ENCODE peak calls at places on chromosomes 4 and X, in four cellular contexts. One of them, this sample, is unnamed.

GRCh38 chr4:15162465-15163283 is 160.4 kb downstream of the CPEB2 start:
- DNase-seq in AG10803: peak
- DNase-seq in fibroblast of lung: peak
- DNase-seq in OCI-LY7: peak
- DNase-seq in this sample: no peak

GRCh38 chr4:125041372-125041930 is 273.3 kb upstream of the FAT4 start:
- DNase-seq in AG10803: no peak
- DNase-seq in fibroblast of lung: no peak
- DNase-seq in OCI-LY7: no peak
- DNase-seq in this sample: no peak

GRCh38 chr4:156950090-156950489 is 21.5 kb downstream of the PDGFC start:
- DNase-seq in AG10803: no peak
- DNase-seq in fibroblast of lung: no peak
- DNase-seq in OCI-LY7: no peak
- DNase-seq in this sample: no peak

GRCh38 chrX:16946361-16946964 is at the start of gene REPS2:
- DNase-seq in AG10803: peak
- DNase-seq in fibroblast of lung: peak
- DNase-seq in OCI-LY7: peak
- DNase-seq in this sample: peak

GRCh38 chr4:100876546-100876945 is 358.7 kb upstream of the EMCN start:
- DNase-seq in AG10803: no peak
- DNase-seq in fibroblast of lung: no peak
- DNase-seq in OCI-LY7: no peak
- DNase-seq in this sample: no peak

GRCh38 chrX:121093011-121093410 is 45.6 kb downstream of the GLUD2 start:
- DNase-seq in AG10803: no peak
- DNase-seq in fibroblast of lung: no peak
- DNase-seq in OCI-LY7: no peak
- DNase-seq in this sample: no peak

GRCh38 chr4:628346-628745 is 3.0 kb downstream of the PDE6B start:
- DNase-seq in AG10803: no peak
- DNase-seq in fibroblast of lung: no peak
- DNase-seq in OCI-LY7: no peak
- DNase-seq in this sample: no peak

GRCh38 chr4:139555705-139556070 is 331 bp downstream of the SETD7 start:
- DNase-seq in AG10803: no peak
- DNase-seq in fibroblast of lung: peak
- DNase-seq in OCI-LY7: no peak
- DNase-seq in this sample: no peak

GRCh38 chr4:168843635-168844034 is 166.4 kb downstream of the CBR4 start:
- DNase-seq in AG10803: no peak
- DNase-seq in fibroblast of lung: no peak
- DNase-seq in OCI-LY7: no peak
- DNase-seq in this sample: no peak

GRCh38 chrX:130696542-130696941 is 206.5 kb downstream of the ENOX2 start:
- DNase-seq in AG10803: no peak
- DNase-seq in fibroblast of lung: no peak
- DNase-seq in OCI-LY7: peak
- DNase-seq in this sample: no peak

GRCh38 chrX:144253356-144253755 is 369.5 kb downstream of the UBE2NL start:
- DNase-seq in AG10803: no peak
- DNase-seq in fibroblast of lung: no peak
- DNase-seq in OCI-LY7: no peak
- DNase-seq in this sample: no peak

GRCh38 chr4:151174784-151175183 is 75.4 kb downstream of the RPS3A start:
- DNase-seq in AG10803: no peak
- DNase-seq in fibroblast of lung: no peak
- DNase-seq in OCI-LY7: no peak
- DNase-seq in this sample: no peak

GRCh38 chrX:76183289-76184057 is 10.6 kb downstream of the PBDC1 start:
- DNase-seq in AG10803: peak
- DNase-seq in fibroblast of lung: peak
- DNase-seq in OCI-LY7: no peak
- DNase-seq in this sample: no peak

GRCh38 chr4:174365018-174365587 is 81.4 kb downstream of the CEP44 start:
- DNase-seq in AG10803: peak
- DNase-seq in fibroblast of lung: peak
- DNase-seq in OCI-LY7: peak
- DNase-seq in this sample: no peak

GRCh38 chr4:187019896-187020295 is 296.2 kb upstream of the FAT1 start:
- DNase-seq in AG10803: no peak
- DNase-seq in fibroblast of lung: no peak
- DNase-seq in OCI-LY7: no peak
- DNase-seq in this sample: no peak

GRCh38 chr4:40990202-40990898 is 224.0 kb downstream of the APBB2 start:
- DNase-seq in AG10803: peak
- DNase-seq in fibroblast of lung: peak
- DNase-seq in OCI-LY7: no peak
- DNase-seq in this sample: peak

GRCh38 chr4:173998471-173999144 is 284.9 kb downstream of the FBXO8 start:
- DNase-seq in AG10803: no peak
- DNase-seq in fibroblast of lung: no peak
- DNase-seq in OCI-LY7: no peak
- DNase-seq in this sample: no peak

GRCh38 chrX:154020500-154021115 is 906 bp upstream of the IRAK1 start:
- DNase-seq in AG10803: peak
- DNase-seq in fibroblast of lung: no peak
- DNase-seq in OCI-LY7: peak
- DNase-seq in this sample: no peak

GRCh38 chr4:124907881-124908280 is 195.3 kb upstream of the ANKRD50 start:
- DNase-seq in AG10803: peak
- DNase-seq in fibroblast of lung: peak
- DNase-seq in OCI-LY7: no peak
- DNase-seq in this sample: no peak

GRCh38 chr4:128565565-128566186 is 243.8 kb upstream of the JADE1 start:
- DNase-seq in AG10803: peak
- DNase-seq in fibroblast of lung: peak
- DNase-seq in OCI-LY7: peak
- DNase-seq in this sample: no peak

GRCh38 chrX:41475166-41475565 is 28.0 kb downstream of the NYX start:
- DNase-seq in AG10803: no peak
- DNase-seq in fibroblast of lung: no peak
- DNase-seq in OCI-LY7: no peak
- DNase-seq in this sample: no peak

GRCh38 chrX:107447642-107448041 is 1.8 kb upstream of the FRMPD3 start:
- DNase-seq in AG10803: no peak
- DNase-seq in fibroblast of lung: no peak
- DNase-seq in OCI-LY7: no peak
- DNase-seq in this sample: no peak

GRCh38 chr4:87679449-87680169 is 29.5 kb downstream of the DMP1 start:
- DNase-seq in AG10803: peak
- DNase-seq in fibroblast of lung: peak
- DNase-seq in OCI-LY7: peak
- DNase-seq in this sample: peak

GRCh38 chr4:7542781-7543180 is 108.1 kb upstream of the PSAPL1 start:
- DNase-seq in AG10803: no peak
- DNase-seq in fibroblast of lung: no peak
- DNase-seq in OCI-LY7: no peak
- DNase-seq in this sample: no peak

GRCh38 chr4:110837896-110838450 is 215.1 kb upstream of the PITX2 start:
- DNase-seq in AG10803: no peak
- DNase-seq in fibroblast of lung: no peak
- DNase-seq in OCI-LY7: no peak
- DNase-seq in this sample: no peak

GRCh38 chrX:151713859-151714258 is 2.0 kb upstream of the FATE1 start:
- DNase-seq in AG10803: no peak
- DNase-seq in fibroblast of lung: peak
- DNase-seq in OCI-LY7: peak
- DNase-seq in this sample: no peak

GRCh38 chr4:168540086-168540864 is 43.4 kb downstream of the PALLD start:
- DNase-seq in AG10803: peak
- DNase-seq in fibroblast of lung: no peak
- DNase-seq in OCI-LY7: no peak
- DNase-seq in this sample: no peak

GRCh38 chr4:138869631-138870030 is 145.9 kb upstream of the NOCT start:
- DNase-seq in AG10803: no peak
- DNase-seq in fibroblast of lung: no peak
- DNase-seq in OCI-LY7: no peak
- DNase-seq in this sample: no peak

GRCh38 chrX:152020895-152021294 is 46.4 kb upstream of the GABRE start:
- DNase-seq in AG10803: no peak
- DNase-seq in fibroblast of lung: no peak
- DNase-seq in OCI-LY7: no peak
- DNase-seq in this sample: no peak

GRCh38 chr4:41507292-41507933 is 30.5 kb upstream of the LIMCH1 start:
- DNase-seq in AG10803: peak
- DNase-seq in fibroblast of lung: no peak
- DNase-seq in OCI-LY7: no peak
- DNase-seq in this sample: no peak

GRCh38 chr4:24482871-24483270 is 101.5 kb downstream of the DHX15 start:
- DNase-seq in AG10803: no peak
- DNase-seq in fibroblast of lung: no peak
- DNase-seq in OCI-LY7: no peak
- DNase-seq in this sample: no peak

DNA sequence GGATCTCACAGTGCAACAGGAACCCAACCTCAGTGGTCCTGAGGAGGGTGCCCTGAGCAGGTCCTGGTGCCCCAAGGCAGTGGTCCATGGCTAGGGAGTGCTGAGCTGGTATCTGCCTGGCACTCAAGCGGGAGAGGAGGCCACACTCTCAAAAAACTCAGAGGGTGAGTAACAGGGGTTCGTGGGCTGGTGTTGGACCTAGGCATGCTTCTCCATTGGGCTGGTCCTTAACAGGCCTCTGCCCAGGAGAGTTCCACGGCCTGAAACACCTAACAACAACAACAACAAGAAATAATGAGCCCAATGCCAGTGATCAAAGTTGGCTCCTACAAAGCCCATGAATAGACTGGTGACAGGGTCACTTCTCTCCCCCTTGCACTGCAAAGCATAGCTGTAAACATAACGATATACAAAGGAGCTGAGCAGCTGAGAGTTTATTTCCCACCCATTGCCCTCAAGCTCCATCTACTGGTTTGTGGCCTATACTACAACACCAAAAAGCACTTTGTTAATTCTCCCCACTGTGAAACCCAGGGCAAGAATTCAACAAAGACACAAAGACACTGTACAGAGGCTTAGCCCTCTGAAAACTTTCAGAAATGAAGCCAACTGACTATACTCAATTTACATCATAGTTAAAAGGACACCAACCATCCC is 736.2 kb upstream of the ADGRL3 start:
- DNase-seq in AG10803: no peak
- DNase-seq in fibroblast of lung: peak
- DNase-seq in OCI-LY7: no peak
- DNase-seq in this sample: no peak
- TF ChIP-seq CTCF in AG10803: peak
- TF ChIP-seq CTCF in fibroblast of lung: peak
- TF ChIP-seq CTCF in OCI-LY7: peak
- TF ChIP-seq CTCF in this sample: peak

GRCh38 chrX:145552643-145553042 is 265.0 kb upstream of the SLITRK2 start:
- DNase-seq in AG10803: peak
- DNase-seq in fibroblast of lung: peak
- DNase-seq in OCI-LY7: no peak
- DNase-seq in this sample: no peak
- TF ChIP-seq CTCF in AG10803: no peak
- TF ChIP-seq CTCF in fibroblast of lung: no peak
- TF ChIP-seq CTCF in OCI-LY7: no peak
- TF ChIP-seq CTCF in this sample: no peak

GRCh38 chr4:47664051-47664826 is 173.6 kb downstream of the CORIN start:
- DNase-seq in AG10803: no peak
- DNase-seq in fibroblast of lung: no peak
- DNase-seq in OCI-LY7: no peak
- DNase-seq in this sample: no peak

GRCh38 chr4:47668256-47668655 is 169.6 kb downstream of the CORIN start:
- DNase-seq in AG10803: no peak
- DNase-seq in fibroblast of lung: no peak
- DNase-seq in OCI-LY7: no peak
- DNase-seq in this sample: no peak

GRCh38 chr4:47667552-47667951 is 170.3 kb downstream of the CORIN start:
- DNase-seq in AG10803: no peak
- DNase-seq in fibroblast of lung: no peak
- DNase-seq in OCI-LY7: no peak
- DNase-seq in this sample: no peak

GRCh38 chr4:47668810-47669408 is 169.0 kb downstream of the CORIN start:
- DNase-seq in AG10803: peak
- DNase-seq in fibroblast of lung: peak
- DNase-seq in OCI-LY7: peak
- DNase-seq in this sample: no peak

DNA sequence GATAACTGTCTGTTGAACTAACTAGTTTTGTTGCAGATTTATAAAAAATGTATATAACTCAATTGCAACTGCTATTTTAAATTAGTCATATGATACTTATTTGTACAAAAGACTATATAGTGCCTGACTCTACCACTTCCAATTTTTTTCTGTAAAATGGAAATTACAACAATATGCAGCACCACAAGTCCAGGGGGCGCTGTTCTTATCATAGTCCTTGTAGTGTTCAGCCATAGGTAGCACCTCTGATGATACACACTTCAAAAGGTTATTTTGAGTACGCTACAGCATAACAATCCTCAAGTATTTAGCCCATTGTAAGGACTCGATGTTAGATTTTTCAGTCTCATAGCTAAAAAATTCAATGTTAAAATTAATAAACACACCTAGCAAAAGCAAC is 174.9 kb downstream of the CORIN start:
- DNase-seq in AG10803: no peak
- DNase-seq in fibroblast of lung: no peak
- DNase-seq in OCI-LY7: peak
- DNase-seq in this sample: no peak
- TF ChIP-seq CTCF in AG10803: peak
- TF ChIP-seq CTCF in fibroblast of lung: peak
- TF ChIP-seq CTCF in OCI-LY7: peak
- TF ChIP-seq CTCF in this sample: no peak

GRCh38 chrX:123625952-123626351 is 106.9 kb downstream of the THOC2 start:
- DNase-seq in AG10803: no peak
- DNase-seq in fibroblast of lung: no peak
- DNase-seq in OCI-LY7: no peak
- DNase-seq in this sample: no peak
- TF ChIP-seq CTCF in AG10803: no peak
- TF ChIP-seq CTCF in fibroblast of lung: no peak
- TF ChIP-seq CTCF in OCI-LY7: no peak
- TF ChIP-seq CTCF in this sample: no peak

GRCh38 chr4:56496241-56496640 is 9.3 kb upstream of the ARL9 start:
- DNase-seq in AG10803: no peak
- DNase-seq in fibroblast of lung: no peak
- DNase-seq in OCI-LY7: no peak
- DNase-seq in this sample: no peak
- TF ChIP-seq CTCF in AG10803: no peak
- TF ChIP-seq CTCF in fibroblast of lung: no peak
- TF ChIP-seq CTCF in OCI-LY7: no peak
- TF ChIP-seq CTCF in this sample: no peak

GRCh38 chrX:56788229-56788628 is 59.2 kb downstream of the NBDY start:
- DNase-seq in AG10803: no peak
- DNase-seq in fibroblast of lung: no peak
- DNase-seq in OCI-LY7: no peak
- DNase-seq in this sample: no peak

GRCh38 chrX:56786889-56787733 is 58.1 kb downstream of the NBDY start:
- DNase-seq in AG10803: no peak
- DNase-seq in fibroblast of lung: no peak
- DNase-seq in OCI-LY7: no peak
- DNase-seq in this sample: no peak

GRCh38 chrX:56789518-56790070 is 60.6 kb downstream of the NBDY start:
- DNase-seq in AG10803: no peak
- DNase-seq in fibroblast of lung: no peak
- DNase-seq in OCI-LY7: no peak
- DNase-seq in this sample: no peak

GRCh38 chrX:56787734-56788152 is 58.7 kb downstream of the NBDY start:
- DNase-seq in AG10803: no peak
- DNase-seq in fibroblast of lung: no peak
- DNase-seq in OCI-LY7: no peak
- DNase-seq in this sample: no peak

GRCh38 chrX:56788717-56789122 is 59.7 kb downstream of the NBDY start:
- DNase-seq in AG10803: no peak
- DNase-seq in fibroblast of lung: no peak
- DNase-seq in OCI-LY7: peak
- DNase-seq in this sample: no peak
- TF ChIP-seq CTCF in AG10803: no peak
- TF ChIP-seq CTCF in fibroblast of lung: peak
- TF ChIP-seq CTCF in OCI-LY7: peak
- TF ChIP-seq CTCF in this sample: no peak